ENCODE peak calls at places on chromosomes 6 and 20, in nine cellular contexts. R is ascending aorta, S is endothelial cell of umbilical vein, B is left lung, I is body of pancreas, E is SK-N-SH, J is thyroid gland, H is psoas muscle, N is stomach. X is an unnamed sample. For H3K4me1 and H3K36me3, the result is how much of the 10 kb centered on the place peaks cover.

GRCh38 chr20:61719691-61720347 is 345.9 kb downstream of the TAF4 start:
- DNase-seq in R (no peak), S (no peak), B (no peak), I (no peak), E (no peak), J (no peak), H (no peak), N (no peak), X (no peak)

GRCh38 chr20:35215066-35215956 is 11.2 kb upstream of the MMP24 start:
- DNase-seq in R (no peak), S (no peak), B (no peak), I (no peak), E (no peak), J (no peak), H (no peak), N (no peak), X (no peak)

GRCh38 chr6:38974389-38975133 is 74.0 kb upstream of the GLP1R start:
- DNase-seq in R (no peak), S (no peak), B (no peak), I (no peak), E (no peak), J (no peak), H (no peak), N (no peak), X (no peak)

GRCh38 chr20:60381643-60382400 is 423.6 kb downstream of the CDH26 start:
- DNase-seq in R (no peak), S (no peak), B (no peak), I (no peak), E (no peak), J (no peak), H (no peak), N (no peak), X (no peak)

GRCh38 chr20:58511861-58512260 is 3.3 kb downstream of the APCDD1L start:
- DNase-seq in R (no peak), S (no peak), B (no peak), I (no peak), E (peak), J (no peak), H (no peak), N (no peak), X (no peak)

GRCh38 chr6:34096193-34096592 is 49.7 kb downstream of the GRM4 start:
- DNase-seq in R (no peak), S (no peak), B (no peak), I (no peak), E (no peak), J (no peak), H (no peak), N (no peak), X (no peak)

GRCh38 chr6:73803562-73804221 is 107.7 kb downstream of the CD109 start:
- DNase-seq in R (no peak), S (peak), B (no peak), I (no peak), E (peak), J (no peak), H (no peak), N (no peak), X (no peak)

GRCh38 chr6:134826889-134827737 is 122.8 kb downstream of the ALDH8A1 start:
- DNase-seq in R (peak), S (no peak), B (peak), I (peak), E (no peak), J (peak), H (peak), N (peak), X (peak)

GRCh38 chr6:24064106-24064505 is 61.9 kb upstream of the NRSN1 start:
- DNase-seq in R (no peak), S (no peak), B (no peak), I (no peak), E (peak), J (peak), H (no peak), N (no peak), X (no peak)

GRCh38 chr6:143612186-143612585 is 65.6 kb upstream of the PHACTR2 start:
- DNase-seq in R (no peak), S (no peak), B (no peak), I (no peak), E (no peak), J (no peak), H (no peak), N (no peak), X (no peak)

GRCh38 chr6:23027281-23027680 is 457.9 kb downstream of the HDGFL1 start:
- DNase-seq in R (no peak), S (no peak), B (no peak), I (no peak), E (no peak), J (no peak), H (no peak), N (no peak), X (no peak)

GRCh38 chr6:77249560-77249959 is 213.7 kb downstream of the HTR1B start:
- DNase-seq in R (no peak), S (peak), B (no peak), I (no peak), E (no peak), J (no peak), H (no peak), N (no peak), X (no peak)

GRCh38 chr6:135922170-135922569 is 70.7 kb downstream of the PDE7B start:
- DNase-seq in R (no peak), S (peak), B (no peak), I (no peak), E (peak), J (no peak), H (no peak), N (no peak), X (no peak)

GRCh38 chr6:109671721-109672120 is 19.3 kb downstream of the AK9 start:
- DNase-seq in R (no peak), S (peak), B (no peak), I (no peak), E (no peak), J (no peak), H (no peak), N (no peak), X (no peak)

GRCh38 chr6:101326411-101326810 is 67.1 kb upstream of the GRIK2 start:
- DNase-seq in R (no peak), S (no peak), B (no peak), I (no peak), E (no peak), J (no peak), H (no peak), N (no peak), X (no peak)

GRCh38 chr6:98828991-98829411 is 5.4 kb upstream of the POU3F2 start:
- DNase-seq in R (no peak), S (no peak), B (no peak), I (no peak), E (no peak), J (no peak), H (no peak), N (no peak), X (no peak)

GRCh38 chr6:156427345-156427744 is 349.8 kb upstream of the ARID1B start:
- DNase-seq in R (peak), S (peak), B (peak), I (no peak), E (no peak), J (peak), H (peak), N (no peak), X (peak)

GRCh38 chr6:4220619-4221018 is 85.2 kb upstream of the ECI2 start:
- DNase-seq in R (no peak), S (no peak), B (no peak), I (no peak), E (no peak), J (no peak), H (no peak), N (no peak), X (no peak)

GRCh38 chr6:53926505-53926904 is 131.7 kb downstream of the LRRC1 start:
- DNase-seq in R (no peak), S (peak), B (no peak), I (no peak), E (no peak), J (peak), H (no peak), N (no peak), X (no peak)

GRCh38 chr6:26195376-26195923 is 108.2 kb downstream of the HFE start:
- DNase-seq in R (peak), S (peak), B (peak), I (peak), E (peak), J (peak), H (peak), N (peak), X (peak)

GRCh38 chr20:49646126-49646525 is 67.6 kb downstream of the B4GALT5 start:
- DNase-seq in R (no peak), S (no peak), B (no peak), I (no peak), E (no peak), J (no peak), H (no peak), N (no peak), X (no peak)

DNA sequence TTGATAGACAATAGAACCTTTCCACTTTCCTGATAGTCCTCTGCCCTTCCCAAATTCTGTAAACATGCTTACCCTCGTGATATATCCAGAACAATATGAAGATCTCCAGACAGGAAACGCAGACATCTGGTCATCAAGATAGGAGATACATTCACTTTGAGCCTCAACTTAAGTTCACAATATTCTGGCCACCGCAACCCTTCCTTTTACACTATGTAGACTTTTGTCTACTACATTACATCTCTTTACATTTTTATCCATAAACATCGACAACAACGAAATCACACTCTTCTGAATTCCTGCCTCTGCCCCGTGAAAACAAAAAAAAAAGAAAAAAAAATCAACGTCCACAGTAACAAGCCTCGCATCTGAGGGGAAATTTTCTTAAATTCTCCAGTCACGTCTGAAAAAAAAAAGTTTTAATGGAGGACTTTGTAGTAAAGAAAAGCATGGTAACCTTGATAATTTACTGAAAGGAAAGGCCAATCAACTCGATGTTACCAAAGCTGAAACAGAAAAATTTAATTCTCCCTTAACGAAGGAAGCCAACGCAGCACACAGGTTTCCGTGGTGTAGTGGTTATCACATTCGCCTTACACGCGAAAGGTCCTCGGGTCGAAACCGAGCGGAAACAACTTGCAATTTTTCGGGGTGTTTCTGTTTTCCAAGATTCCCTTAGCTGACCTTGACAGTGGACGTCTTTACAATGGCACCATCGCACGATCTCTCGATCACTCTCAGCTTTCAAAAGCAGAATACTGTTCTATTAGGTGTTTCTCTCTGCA is 21.8 kb downstream of the POM121L2 start:
- DNase-seq in R (no peak), S (no peak), B (no peak), I (no peak), E (no peak), J (no peak), H (no peak), N (no peak), X (no peak)
- H3K4me3 ChIP-seq in R (no peak), S (no peak), B (no peak), I (no peak), E (no peak), J (no peak), H (no peak), N (no peak), X (no peak)

GRCh38 chr6:123808556-123808955 is 4.9 kb downstream of the NKAIN2 start:
- DNase-seq in R (no peak), S (no peak), B (no peak), I (no peak), E (no peak), J (peak), H (no peak), N (no peak), X (no peak)

GRCh38 chr6:123810214-123810613 is 6.5 kb downstream of the NKAIN2 start:
- DNase-seq in R (no peak), S (no peak), B (no peak), I (no peak), E (no peak), J (no peak), H (no peak), N (no peak), X (no peak)

GRCh38 chr6:123810948-123811347 is 7.3 kb downstream of the NKAIN2 start:
- DNase-seq in R (no peak), S (no peak), B (no peak), I (no peak), E (no peak), J (no peak), H (no peak), N (no peak), X (no peak)

GRCh38 chr6:123811378-123811777 is 7.7 kb downstream of the NKAIN2 start:
- DNase-seq in R (no peak), S (no peak), B (no peak), I (no peak), E (no peak), J (no peak), H (no peak), N (no peak), X (no peak)

GRCh38 chr6:123812621-123813020 is 9.0 kb downstream of the NKAIN2 start:
- DNase-seq in R (no peak), S (no peak), B (no peak), I (no peak), E (no peak), J (no peak), H (no peak), N (no peak), X (no peak)
- H3K4me1 ChIP-seq in R (under half), S (under half), B (under half), I (under half), E (under half), J (under half), H (under half), N (under half), X (under half)

DNA sequence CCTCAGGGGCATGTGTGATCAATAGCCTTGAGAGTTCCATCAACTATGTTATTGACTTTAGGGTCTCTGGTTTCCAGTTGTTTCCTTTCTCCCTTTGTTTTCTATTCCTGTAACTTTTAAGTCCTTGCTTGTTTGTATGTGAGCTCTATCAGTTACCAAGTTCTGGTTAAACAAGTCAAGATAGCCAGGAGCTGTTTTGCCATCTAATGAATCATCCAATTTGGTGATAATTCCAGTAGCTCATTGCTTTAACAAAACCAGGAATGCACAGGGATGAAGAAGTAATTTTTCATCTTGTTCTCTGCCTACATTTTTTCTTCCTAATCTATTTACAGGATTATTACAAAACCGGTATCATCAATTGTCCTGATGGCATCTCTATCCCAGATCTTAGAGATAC is 36.5 kb downstream of the KCTD20 start:
- DNase-seq in R (no peak), S (no peak), B (no peak), I (no peak), E (no peak), J (no peak), H (no peak), N (no peak), X (no peak)
- H3K36me3 ChIP-seq in R (under half), S (under half), B (under half), I (under half), E (half or more), J (under half), H (half or more), N (half or more), X (half or more)

GRCh38 chr6:32844839-32845372 is 1.1 kb upstream of the PSMB8 start:
- DNase-seq in R (no peak), S (no peak), B (no peak), I (no peak), E (no peak), J (no peak), H (no peak), N (no peak), X (no peak)
- H3K4me3 ChIP-seq in R (peak), S (no peak), B (peak), I (no peak), E (peak), J (peak), H (peak), N (peak), X (peak)

GRCh38 chr6:43805695-43806040 is 35.7 kb downstream of the VEGFA start:
- DNase-seq in R (no peak), S (no peak), B (no peak), I (no peak), E (no peak), J (no peak), H (no peak), N (no peak), X (no peak)
- H3K4me1 ChIP-seq in R (under half), S (under half), B (under half), I (half or more), E (under half), J (under half), H (under half), N (half or more), X (under half)